ENCODE peak calls at places on chromosomes 6 and 20, in seven cellular contexts. T is CD4-positive, alpha-beta T cell; U is GM12878; D is stomach; M is heart left ventricle; Q is heart right ventricle; V is A673. P is an unnamed sample.

GRCh38 chr20:8021541-8022269 is 2.1 kb upstream of the TMX4 start:
- DNase-seq in T (no peak), V (no peak), Q (peak; percentile 8), U (no peak), M (peak; percentile 15), D (no peak), P (no peak)

GRCh38 chr6:27250955-27251671 is 3.6 kb downstream of the PRSS16 start:
- DNase-seq in T (peak; percentile 62), U (peak; percentile 40), M (no peak), Q (peak; percentile 25), D (peak; percentile 95), V (peak; percentile 91), P (no peak)

GRCh38 chr20:19964289-19965263 is 52.6 kb upstream of the NAA20 start:
- DNase-seq in D (peak; percentile 54), V (no peak), U (no peak), M (no peak), Q (no peak), T (no peak), P (no peak)

GRCh38 chr20:48689874-48690571 is 137.8 kb downstream of the PREX1 start:
- DNase-seq in M (no peak), Q (no peak), T (no peak), U (no peak), V (no peak), D (no peak), P (no peak)

GRCh38 chr6:74731204-74731603 is 474.6 kb downstream of the COL12A1 start:
- DNase-seq in Q (no peak), U (no peak), M (no peak), V (no peak), T (no peak), D (no peak), P (no peak)

GRCh38 chr20:19918965-19919329 is 98.2 kb upstream of the NAA20 start:
- DNase-seq in Q (no peak), M (no peak), V (no peak), T (no peak), U (no peak), D (no peak), P (no peak)

GRCh38 chr6:44088827-44089590 is 38.2 kb downstream of the MRPL14 start:
- DNase-seq in Q (no peak), U (no peak), T (no peak), V (no peak), D (no peak), M (no peak), P (no peak)

GRCh38 chr6:14734416-14735340 is 511.2 kb upstream of the JARID2 start:
- DNase-seq in T (no peak), D (no peak), M (no peak), V (no peak), Q (no peak), U (peak; percentile 88), P (no peak)

GRCh38 chr6:89118931-89119330 is 1.1 kb upstream of the SRSF12 start:
- DNase-seq in Q (no peak), U (no peak), T (no peak), M (no peak), V (peak; percentile 15), D (no peak), P (no peak)

GRCh38 chr6:89351632-89352328 is 742 bp downstream of the UBE2J1 start:
- DNase-seq in D (no peak), U (no peak), Q (no peak), T (no peak), M (no peak), V (peak; percentile 20), P (no peak)

GRCh38 chr20:5714261-5715041 is 35.8 kb upstream of the SHLD1 start:
- DNase-seq in M (peak; percentile 29), Q (no peak), T (peak; percentile 82), D (no peak), U (no peak), V (no peak), P (peak; percentile 15)

GRCh38 chr6:47209632-47210031 is 100.1 kb downstream of the TNFRSF21 start:
- DNase-seq in M (no peak), T (no peak), Q (peak; percentile 5), U (no peak), D (no peak), V (no peak), P (no peak)

GRCh38 chr20:20210327-20210726 is 157.6 kb upstream of the INSM1 start:
- DNase-seq in D (no peak), Q (no peak), U (no peak), T (no peak), V (no peak), M (peak; percentile 22), P (no peak)

GRCh38 chr20:23686046-23686750 is 2.6 kb downstream of the CST4 start:
- DNase-seq in V (no peak), U (no peak), Q (no peak), T (no peak), M (no peak), D (no peak), P (no peak)

GRCh38 chr20:2244993-2245392 is 50.8 kb upstream of the TGM3 start:
- DNase-seq in M (no peak), Q (no peak), T (no peak), V (no peak), D (no peak), U (no peak), P (no peak)

GRCh38 chr6:138523347-138524210 is 24.3 kb upstream of the NHSL1 start:
- DNase-seq in D (no peak), Q (no peak), V (no peak), M (no peak), U (no peak), T (no peak), P (no peak)

GRCh38 chr6:127538750-127539264 is 19.7 kb upstream of the MTCL3 start:
- DNase-seq in V (no peak), U (no peak), D (no peak), Q (no peak), M (no peak), T (no peak), P (no peak)

GRCh38 chr6:127539292-127539691 is 20.2 kb upstream of the MTCL3 start:
- DNase-seq in T (no peak), U (no peak), Q (no peak), D (no peak), V (peak; percentile 42), M (no peak), P (no peak)
- TF ChIP-seq CTCF in T (peak; percentile 67), U (peak; percentile 49), Q (peak; percentile 18), D (no peak), V (peak; percentile 61), M (peak; percentile 55), P (peak; percentile 33)

GRCh38 chr20:61254881-61255589 is 3.0 kb downstream of the CDH4 start:
- DNase-seq in D (no peak), U (no peak), M (no peak), T (no peak), Q (no peak), V (no peak), P (no peak)

GRCh38 chr20:61252601-61253263 is 671 bp downstream of the CDH4 start:
- DNase-seq in V (peak; percentile 24), T (no peak), D (no peak), Q (no peak), M (no peak), U (no peak), P (no peak)

GRCh38 chr20:61251529-61252393 is at the start of gene CDH4:
- DNase-seq in M (no peak), T (no peak), Q (no peak), U (no peak), V (peak; percentile 22), D (no peak), P (no peak)

GRCh38 chr20:61253640-61254511 is 1.8 kb downstream of the CDH4 start:
- DNase-seq in V (peak; percentile 54), D (no peak), U (no peak), M (no peak), Q (no peak), T (no peak), P (no peak)

DNA sequence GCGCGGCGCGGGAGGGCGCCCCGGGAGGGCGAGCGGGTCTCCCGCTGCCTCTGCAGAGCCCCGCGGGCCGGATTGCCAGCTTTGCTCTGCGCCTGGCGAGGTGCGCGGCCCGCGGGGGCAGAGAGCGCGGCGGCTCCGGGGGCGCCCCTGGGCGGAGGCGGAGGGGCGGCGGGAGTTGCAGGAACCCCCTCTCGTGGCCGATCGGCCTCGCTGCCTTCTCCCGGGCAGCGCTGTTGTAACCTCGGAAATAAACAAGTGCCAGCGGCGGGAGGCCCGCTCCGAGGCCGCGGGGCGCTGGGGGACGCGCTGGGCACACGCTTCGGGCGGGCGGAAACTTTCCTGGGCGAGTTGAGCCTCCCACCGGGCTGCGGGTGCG is 1.2 kb downstream of the CDH4 start:
- DNase-seq in U (no peak), Q (no peak), V (peak; percentile 60), M (no peak), D (no peak), T (no peak), P (no peak)
- TF ChIP-seq CTCF in U (no peak), Q (peak; percentile 31), V (peak; percentile 30), M (peak; percentile 16), D (no peak), T (no peak), P (no peak)

GRCh38 chr6:4395386-4395785 is 260.0 kb upstream of the ECI2 start:
- DNase-seq in M (no peak), Q (no peak), V (no peak), D (no peak), T (no peak), U (no peak), P (no peak)

GRCh38 chr6:4394786-4395185 is 259.4 kb upstream of the ECI2 start:
- DNase-seq in M (no peak), V (peak; percentile 25), Q (no peak), T (no peak), D (no peak), U (no peak), P (no peak)

GRCh38 chr6:4397307-4397706 is 261.9 kb upstream of the ECI2 start:
- DNase-seq in T (no peak), D (no peak), U (no peak), V (no peak), Q (no peak), M (no peak), P (no peak)

GRCh38 chr6:4398806-4399205 is 263.4 kb upstream of the ECI2 start:
- DNase-seq in V (no peak), D (no peak), U (no peak), Q (no peak), T (no peak), M (no peak), P (no peak)

GRCh38 chr6:4396032-4396431 is 260.7 kb upstream of the ECI2 start:
- DNase-seq in T (no peak), U (no peak), D (no peak), V (no peak), Q (no peak), M (no peak), P (no peak)
- TF ChIP-seq CTCF in T (no peak), U (no peak), D (no peak), V (no peak), Q (no peak), M (no peak), P (no peak)

DNA sequence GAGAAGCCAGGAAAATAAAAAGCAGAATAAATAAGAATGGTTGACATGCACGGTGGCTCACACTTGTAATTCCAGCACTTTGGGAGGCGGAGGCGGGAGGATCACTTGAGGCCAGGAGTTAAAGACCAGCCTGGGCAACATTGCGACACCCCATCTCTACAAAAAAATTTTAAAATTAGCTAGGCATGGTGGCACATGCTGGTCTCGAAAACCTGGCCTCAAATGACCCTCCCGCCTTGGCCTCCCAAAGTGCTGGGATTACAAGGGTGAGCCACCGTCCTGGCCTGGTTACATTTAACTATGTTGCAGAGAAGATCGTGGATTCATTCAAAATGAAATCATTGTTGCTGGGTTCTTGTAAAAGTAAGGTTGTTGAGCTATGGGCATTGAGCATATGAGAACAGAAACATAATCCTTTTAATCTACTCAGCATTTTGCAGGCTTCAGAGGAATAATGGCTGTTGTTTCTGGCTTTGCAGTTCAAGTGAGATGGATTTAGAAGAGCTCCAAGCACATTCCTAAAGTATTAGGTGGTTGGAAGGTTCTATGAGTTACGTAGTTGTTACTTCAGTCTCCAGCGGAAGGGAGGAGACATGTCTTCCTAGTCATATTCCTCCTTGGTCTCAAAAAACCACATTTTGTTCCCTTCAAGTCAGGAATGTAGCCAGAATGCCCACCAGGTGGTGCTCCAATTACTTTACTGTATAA is 45.6 kb upstream of the RAB23 start:
- DNase-seq in V (peak; percentile 83), M (no peak), D (peak; percentile 44), Q (no peak), U (peak; percentile 8), T (peak; percentile 12), P (no peak)
- TF ChIP-seq CTCF in V (peak; percentile 74), M (peak; percentile 55), D (no peak), Q (peak; percentile 21), U (peak; percentile 45), T (peak; percentile 57), P (peak; percentile 34)